ENCODE peak calls at places on chromosomes 11 and 22, in six cellular contexts. V is T-helper 2 cell; J is stimulated activated CD4-positive, alpha-beta T cell treated with anti-CD3 and anti-CD28 coated beads, Interleukin-12 subunit alpha, Interleukin-12 subunit beta, amount 100 ng/mL, for 4 hours; D is stimulated activated naive CD4-positive, alpha-beta T cell; I is K562; C is NCI-H345. E is an unnamed sample.

GRCh38 chr11:12187399-12187798 is 77.0 kb downstream of the MICAL2 start:
- DNase-seq in V (no peak), J (no peak), D (no peak), I (peak), C (no peak), E (no peak)

GRCh38 chr22:20239063-20239950 is 28.8 kb downstream of the RTN4R start:
- DNase-seq in V (peak), J (no peak), D (no peak), I (peak), C (no peak), E (no peak)

GRCh38 chr11:69049490-69049867 is 747 bp downstream of the TPCN2 start:
- DNase-seq in V (peak), J (no peak), D (no peak), I (no peak), C (no peak), E (no peak)

GRCh38 chr11:63020671-63021255 is 5.1 kb upstream of the SLC22A8 start:
- DNase-seq in V (no peak), J (peak), D (no peak), I (peak), C (no peak), E (peak)

GRCh38 chr11:132913886-132914285 is 618.4 kb downstream of the OPCML start:
- DNase-seq in V (no peak), J (no peak), D (no peak), I (no peak), C (no peak), E (no peak)

GRCh38 chr11:68835749-68836148 is 6.0 kb downstream of the CPT1A start:
- DNase-seq in V (no peak), J (no peak), D (no peak), I (no peak), C (no peak), E (no peak)

GRCh38 chr11:43626798-43627197 is 53.7 kb upstream of the HSD17B12 start:
- DNase-seq in V (no peak), J (no peak), D (no peak), I (no peak), C (no peak), E (no peak)

GRCh38 chr11:61756452-61757212 is 4.2 kb downstream of the MYRF start:
- DNase-seq in V (no peak), J (no peak), D (no peak), I (peak), C (no peak), E (peak)

GRCh38 chr11:19345519-19345847 is 104.7 kb upstream of the E2F8 start:
- DNase-seq in V (no peak), J (no peak), D (no peak), I (no peak), C (peak), E (no peak)

GRCh38 chr11:1760351-1761109 is 3.2 kb downstream of the CTSD start:
- DNase-seq in V (no peak), J (no peak), D (no peak), I (no peak), C (no peak), E (peak)

GRCh38 chr11:7830740-7831139 is 34.0 kb upstream of the OR5P2 start:
- DNase-seq in V (no peak), J (no peak), D (no peak), I (no peak), C (no peak), E (no peak)

GRCh38 chr11:28770806-28771205 is 662.6 kb downstream of the METTL15 start:
- DNase-seq in V (no peak), J (no peak), D (no peak), I (no peak), C (no peak), E (no peak)